ENCODE peak calls at places on chromosomes 3 and 15, in nine cellular contexts. Q is adrenal gland, E is uterus, K is mucosa of descending colon, I is mesothelial cell of epicardium, O is nephron progenitor cell, T is fibroblast of lung, H is dorsolateral prefrontal cortex, C is GM13976. X is an unnamed sample.

GRCh38 chr15:69704229-69704628 is 251.6 kb downstream of the RPLP1 start:
- DNase-seq in H (no peak), E (no peak), I (no peak), K (no peak), O (no peak), C (no peak), T (peak), Q (no peak), X (no peak)

GRCh38 chr3:177811835-177812234 is 614.6 kb upstream of the TBL1XR1 start:
- DNase-seq in C (no peak), H (no peak), O (no peak), E (no peak), I (no peak), K (no peak), Q (no peak), T (no peak), X (no peak)

GRCh38 chr15:78341057-78341763 is 1.1 kb downstream of the CRABP1 start:
- DNase-seq in O (peak), E (no peak), K (no peak), I (no peak), C (no peak), T (no peak), Q (no peak), H (peak), X (no peak)

GRCh38 chr3:102979682-102980378 is 545.0 kb downstream of the ZPLD1 start:
- DNase-seq in H (no peak), C (no peak), T (peak), K (peak), O (no peak), E (peak), I (peak), Q (peak), X (peak)

GRCh38 chr15:99207672-99208071 is 41.7 kb downstream of the TTC23 start:
- DNase-seq in I (no peak), E (no peak), O (no peak), C (no peak), H (no peak), Q (no peak), T (no peak), K (no peak), X (no peak)

GRCh38 chr3:123286308-123287023 is 84.7 kb downstream of the SEC22A start:
- DNase-seq in E (no peak), K (peak), C (peak), T (peak), I (no peak), H (no peak), O (peak), Q (peak), X (peak)

GRCh38 chr3:79871656-79872055 is 103.9 kb upstream of the ROBO1 start:
- DNase-seq in C (no peak), E (no peak), I (no peak), K (no peak), T (peak), Q (no peak), H (no peak), O (no peak), X (no peak)

GRCh38 chr3:129282727-129283327 is 4.2 kb downstream of the HMCES start:
- DNase-seq in T (peak), O (no peak), C (peak), H (no peak), Q (peak), K (no peak), E (no peak), I (no peak), X (no peak)

GRCh38 chr3:107235923-107236315 is 141.3 kb upstream of the CCDC54 start:
- DNase-seq in E (peak), K (peak), T (peak), C (peak), H (peak), Q (peak), I (no peak), O (peak), X (peak)

GRCh38 chr3:94043285-94043684 is 14.9 kb upstream of the STX19 start:
- DNase-seq in Q (no peak), H (no peak), E (no peak), T (no peak), K (no peak), I (no peak), O (no peak), C (no peak), X (no peak)

GRCh38 chr3:133868758-133869429 is 26.8 kb downstream of the RAB6B start:
- DNase-seq in H (no peak), K (no peak), Q (peak), T (no peak), C (no peak), E (no peak), I (no peak), O (no peak), X (no peak)

GRCh38 chr3:120555661-120556509 is 40.3 kb upstream of the NDUFB4 start:
- DNase-seq in I (no peak), K (peak), T (no peak), H (no peak), C (no peak), O (no peak), Q (peak), E (no peak), X (no peak)

GRCh38 chr3:126202281-126203079 is 22.1 kb upstream of the ALDH1L1 start:
- DNase-seq in Q (no peak), T (no peak), O (no peak), H (no peak), C (no peak), E (no peak), K (no peak), I (no peak), X (no peak)

GRCh38 chr3:41198526-41198925 is 779 bp upstream of the CTNNB1 start:
- DNase-seq in K (peak), C (no peak), O (no peak), T (peak), E (peak), Q (peak), H (peak), I (no peak), X (no peak)

GRCh38 chr3:154875142-154875541 is 205.0 kb upstream of the MME start:
- DNase-seq in O (no peak), C (no peak), H (no peak), I (no peak), Q (no peak), T (no peak), E (no peak), K (peak), X (no peak)

GRCh38 chr3:128969993-128970740 is 23.7 kb downstream of the CFAP92 start:
- DNase-seq in H (peak), I (no peak), Q (no peak), T (peak), K (peak), O (peak), E (peak), C (peak), X (peak)

GRCh38 chr3:24185738-24186384 is 240.8 kb downstream of the NR1D2 start:
- DNase-seq in I (no peak), Q (peak), K (peak), E (peak), T (peak), O (peak), H (no peak), C (peak), X (peak)

GRCh38 chr3:169134194-169134593 is 529.3 kb downstream of the MECOM start:
- DNase-seq in T (no peak), E (no peak), K (no peak), Q (no peak), I (no peak), O (no peak), C (no peak), H (no peak), X (no peak)

GRCh38 chr3:72950801-72951200 is 45.8 kb upstream of the PPP4R2 start:
- DNase-seq in O (no peak), K (no peak), I (no peak), C (no peak), H (no peak), Q (no peak), T (no peak), E (no peak), X (no peak)

GRCh38 chr15:76098685-76099084 is 38.9 kb downstream of the TMEM266 start:
- DNase-seq in T (no peak), O (peak), E (no peak), C (no peak), Q (no peak), I (no peak), K (no peak), H (no peak), X (no peak)

GRCh38 chr3:190053919-190054672 is 66.6 kb downstream of the P3H2 start:
- DNase-seq in I (no peak), E (no peak), T (peak), K (no peak), O (no peak), C (no peak), Q (peak), H (no peak), X (peak)

GRCh38 chr3:87307805-87308204 is 31.4 kb upstream of the POU1F1 start:
- DNase-seq in C (no peak), H (no peak), T (no peak), E (no peak), K (no peak), I (no peak), Q (no peak), O (no peak), X (no peak)

GRCh38 chr15:59879506-59879905 is 124.6 kb upstream of the FOXB1 start:
- DNase-seq in O (no peak), E (no peak), T (peak), K (no peak), Q (no peak), H (no peak), I (no peak), C (no peak), X (peak)

GRCh38 chr15:62390793-62391543 is 225.9 kb upstream of the C2CD4B start:
- DNase-seq in C (peak), E (peak), T (peak), H (peak), K (peak), Q (peak), O (peak), I (peak), X (peak)

GRCh38 chr15:78298983-78299301 is 467 bp downstream of the SKIC8 start:
- DNase-seq in O (no peak), E (no peak), H (no peak), Q (no peak), C (no peak), K (no peak), I (no peak), T (peak), X (peak)

GRCh38 chr3:76203578-76203977 is 418.2 kb upstream of the ZNF717 start:
- DNase-seq in I (no peak), O (no peak), Q (no peak), C (no peak), E (no peak), T (no peak), H (no peak), K (no peak), X (no peak)

GRCh38 chr3:154050766-154051165 is 70.4 kb upstream of the ARHGEF26 start:
- DNase-seq in O (no peak), C (no peak), H (no peak), I (no peak), Q (no peak), T (peak), K (no peak), E (no peak), X (peak)

DNA sequence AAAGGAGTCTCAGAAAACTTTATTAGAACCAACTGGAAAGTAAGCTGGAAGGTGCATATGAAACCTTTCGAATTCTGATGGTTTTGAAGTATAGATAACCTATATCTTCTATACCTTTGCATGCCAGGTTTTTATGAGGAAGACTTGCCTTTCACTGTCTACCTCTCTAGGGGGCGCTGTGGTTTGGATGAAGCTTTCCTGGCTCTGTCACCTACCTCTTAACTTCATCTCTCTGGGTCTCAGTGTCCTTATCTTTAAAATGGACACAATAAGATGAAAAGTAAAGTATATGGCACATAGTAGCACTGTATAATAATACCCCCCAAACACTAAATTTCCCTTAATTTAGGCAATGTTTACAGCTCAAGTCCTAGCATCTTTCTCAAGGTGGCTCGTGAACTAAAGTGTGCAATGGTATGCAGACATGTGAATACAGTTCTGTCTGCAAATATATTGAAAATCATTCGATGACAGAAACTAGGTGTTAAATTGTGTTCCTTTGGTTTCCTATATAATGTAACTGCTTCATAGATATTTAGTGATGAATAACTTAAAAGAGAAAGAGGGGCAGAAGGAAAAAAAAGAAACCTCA is 314.3 kb downstream of the CHST2 start:
- DNase-seq in Q (no peak), H (no peak), T (no peak), K (peak), C (peak), O (no peak), I (no peak), E (no peak), X (no peak)
- TF ChIP-seq CTCF in Q (no peak), H (peak), T (peak), K (peak), C (peak), O (peak), I (peak), E (no peak), X (peak)

DNA sequence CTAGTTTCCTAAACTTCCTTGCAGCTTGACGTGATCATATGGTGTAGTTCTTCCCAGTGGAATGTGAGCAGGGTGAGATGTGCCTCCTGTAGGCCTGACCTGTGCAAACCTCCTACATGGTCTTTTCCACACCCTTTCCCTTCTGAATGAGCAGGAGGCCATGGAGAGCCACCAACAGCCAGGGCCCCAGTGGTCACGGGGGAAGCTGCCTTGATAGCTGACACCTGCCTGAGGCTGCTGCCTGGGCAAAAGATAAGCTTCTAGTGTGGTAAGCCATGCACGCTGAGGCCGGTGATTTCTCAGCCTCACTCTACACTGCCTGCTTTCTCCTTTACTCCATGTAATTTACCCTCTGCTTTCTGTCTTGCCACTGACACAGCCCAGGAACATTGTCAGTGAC is 11.4 kb upstream of the KBTBD12 start:
- DNase-seq in E (no peak), I (no peak), H (no peak), K (no peak), C (no peak), Q (no peak), T (no peak), O (no peak), X (no peak)
- TF ChIP-seq CTCF in E (no peak), I (no peak), H (no peak), K (no peak), C (no peak), Q (no peak), T (no peak), O (no peak), X (no peak)

GRCh38 chr15:43514241-43515057 is 3.0 kb upstream of the MAP1A start:
- DNase-seq in H (peak), C (peak), E (no peak), O (peak), T (peak), K (no peak), Q (no peak), I (no peak), X (peak)
- TF ChIP-seq CTCF in H (peak), C (peak), E (peak), O (peak), T (peak), K (no peak), Q (peak), I (peak), X (peak)

DNA sequence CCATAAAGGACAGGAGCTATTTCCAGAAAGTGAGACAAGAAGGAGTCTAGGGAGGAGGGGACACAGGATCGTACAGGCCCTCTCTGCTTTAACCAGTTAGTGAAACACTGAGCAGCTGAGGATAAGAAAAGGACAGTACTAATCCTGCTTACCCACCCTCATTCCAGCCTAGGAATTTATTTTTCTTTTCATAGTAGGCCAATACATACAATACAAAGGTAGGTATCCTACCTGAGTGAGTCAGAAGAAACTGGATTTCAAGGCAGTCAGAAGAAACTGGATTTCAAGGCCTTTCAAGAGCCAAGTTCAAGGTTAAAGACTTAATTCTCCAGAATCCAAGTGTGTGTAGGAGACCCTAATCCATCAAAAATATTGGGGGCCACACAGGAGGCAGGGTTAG is 65.3 kb downstream of the EOMES start:
- DNase-seq in I (no peak), Q (no peak), K (no peak), E (no peak), O (no peak), H (no peak), C (no peak), T (no peak), X (no peak)
- TF ChIP-seq CTCF in I (no peak), Q (no peak), K (no peak), E (no peak), O (no peak), H (no peak), C (no peak), T (no peak), X (no peak)

DNA sequence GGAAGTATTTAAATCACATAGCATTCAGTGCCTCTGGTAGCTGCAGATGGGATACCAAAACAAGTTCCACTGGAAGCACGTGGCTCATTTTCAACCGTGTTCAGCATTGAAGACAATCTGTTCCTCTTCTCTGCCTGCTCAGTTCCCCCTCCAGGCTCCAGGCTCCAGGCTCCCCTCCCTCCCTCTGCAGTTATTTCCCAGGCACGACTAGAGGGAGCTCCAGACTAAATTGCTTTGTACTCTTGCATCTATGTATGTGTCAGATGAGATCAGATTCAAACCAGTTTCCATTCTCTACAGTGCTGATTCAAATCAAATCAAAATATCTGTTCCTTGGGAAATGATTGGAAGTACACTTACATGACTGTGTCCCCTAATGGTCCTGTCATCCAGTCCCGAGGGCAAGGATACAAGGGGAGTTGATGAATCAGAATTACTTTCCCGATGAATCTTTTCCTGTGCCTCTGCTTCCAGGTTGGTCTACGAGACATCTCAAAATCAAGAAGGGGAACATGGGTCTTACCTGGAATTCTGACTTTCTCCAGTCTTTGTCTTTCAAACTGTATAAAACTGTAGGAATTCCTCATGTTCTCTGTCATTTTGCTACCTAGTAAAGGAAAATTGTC is 600.5 kb downstream of the EDEM1 start:
- DNase-seq in Q (peak), I (no peak), C (peak), T (peak), H (peak), E (no peak), K (peak), O (peak), X (no peak)
- TF ChIP-seq CTCF in Q (no peak), I (no peak), C (no peak), T (no peak), H (peak), E (no peak), K (no peak), O (peak), X (no peak)

X was measured in fibroblast of villous mesenchyme.